ENCODE peak calls at places on chromosomes 11 and 22, in four cellular contexts. One of them, this sample, is unnamed.

GRCh38 chr11:14374922-14375630 is 16.1 kb upstream of the RRAS2 start:
- DNase-seq in IMR-90: no peak
- DNase-seq in mesendoderm: peak; percentile 71
- DNase-seq in H1: no peak
- DNase-seq in this sample: peak; percentile 55

GRCh38 chr22:28783786-28784671 is 11.5 kb downstream of the CCDC117 start:
- DNase-seq in IMR-90: peak; percentile 52
- DNase-seq in mesendoderm: no peak
- DNase-seq in H1: no peak
- DNase-seq in this sample: no peak

GRCh38 chr11:44778200-44779100 is 51.7 kb downstream of the TSPAN18 start:
- DNase-seq in IMR-90: no peak
- DNase-seq in mesendoderm: peak; percentile 51
- DNase-seq in H1: no peak
- DNase-seq in this sample: peak; percentile 22

GRCh38 chr22:48178536-48178935 is 1416.1 kb downstream of the TBC1D22A start:
- DNase-seq in IMR-90: no peak
- DNase-seq in mesendoderm: no peak
- DNase-seq in H1: no peak
- DNase-seq in this sample: peak; percentile 12

GRCh38 chr11:128467610-128468041 is 119.7 kb downstream of the ETS1 start:
- DNase-seq in IMR-90: peak; percentile 100
- DNase-seq in mesendoderm: peak; percentile 86
- DNase-seq in H1: peak; percentile 15
- DNase-seq in this sample: no peak

GRCh38 chr11:111960916-111961315 is 23.8 kb downstream of the DIXDC1 start:
- DNase-seq in IMR-90: no peak
- DNase-seq in mesendoderm: peak; percentile 37
- DNase-seq in H1: no peak
- DNase-seq in this sample: peak; percentile 84

GRCh38 chr11:10490398-10491232 is 35.6 kb downstream of the AMPD3 start:
- DNase-seq in IMR-90: peak; percentile 99
- DNase-seq in mesendoderm: peak; percentile 65
- DNase-seq in H1: no peak
- DNase-seq in this sample: peak; percentile 27

GRCh38 chr11:128707671-128708070 is 13.8 kb downstream of the FLI1 start:
- DNase-seq in IMR-90: peak; percentile 76
- DNase-seq in mesendoderm: no peak
- DNase-seq in H1: no peak
- DNase-seq in this sample: no peak

GRCh38 chr11:5611627-5612026 is 13.2 kb upstream of the TRIM34 start:
- DNase-seq in IMR-90: no peak
- DNase-seq in mesendoderm: peak; percentile 44
- DNase-seq in H1: no peak
- DNase-seq in this sample: no peak

GRCh38 chr22:19760652-19761002 is at the start of gene TBX1:
- DNase-seq in IMR-90: no peak
- DNase-seq in mesendoderm: no peak
- DNase-seq in H1: no peak
- DNase-seq in this sample: no peak

GRCh38 chr22:19762315-19763140 is 1.9 kb downstream of the TBX1 start:
- DNase-seq in IMR-90: no peak
- DNase-seq in mesendoderm: no peak
- DNase-seq in H1: no peak
- DNase-seq in this sample: no peak

GRCh38 chr22:19761022-19761499 is 483 bp downstream of the TBX1 start:
- DNase-seq in IMR-90: no peak
- DNase-seq in mesendoderm: no peak
- DNase-seq in H1: no peak
- DNase-seq in this sample: peak; percentile 32

GRCh38 chr22:19759994-19760651 is 455 bp upstream of the TBX1 start:
- DNase-seq in IMR-90: no peak
- DNase-seq in mesendoderm: no peak
- DNase-seq in H1: no peak
- DNase-seq in this sample: no peak

DNA sequence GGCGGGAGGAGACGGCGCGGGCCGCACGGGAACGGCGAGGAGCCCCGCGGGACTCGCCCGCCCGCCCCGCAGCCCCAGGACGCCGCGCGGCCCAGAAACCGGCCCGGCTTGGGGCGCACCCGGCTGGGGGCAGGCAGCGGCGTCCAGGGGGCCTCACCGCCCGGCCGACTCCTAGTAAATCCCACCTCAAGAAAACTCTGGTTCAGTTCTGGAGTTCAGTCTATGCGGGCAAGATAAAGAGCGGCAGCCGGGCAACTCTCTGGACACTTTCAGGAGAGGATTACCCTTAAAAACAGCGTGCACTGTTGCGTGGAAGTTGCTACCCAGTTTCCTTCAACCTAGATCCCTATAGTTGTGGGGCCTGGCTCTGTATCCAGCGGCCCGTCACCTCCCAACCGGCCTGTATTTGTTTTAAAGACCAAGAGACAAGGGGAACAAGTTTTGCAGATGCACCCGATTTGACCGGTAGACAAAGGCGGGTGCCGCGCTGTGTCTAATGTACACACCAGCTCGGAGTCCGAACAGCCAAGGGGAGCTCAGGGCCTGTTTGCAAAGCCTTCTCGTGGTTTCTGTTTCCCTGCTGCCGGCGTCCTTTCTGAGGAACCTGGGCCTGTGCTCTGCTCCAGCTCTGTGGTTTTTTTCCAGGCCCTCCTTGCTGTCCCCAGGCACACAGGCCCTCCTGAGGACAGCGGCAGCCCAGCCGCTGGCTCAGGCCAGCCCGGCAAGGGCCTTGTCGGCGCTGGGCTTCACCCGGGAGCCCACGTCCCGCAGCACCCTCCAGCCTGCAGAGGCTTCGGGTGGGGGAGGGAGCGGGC is 1.1 kb downstream of the TBX1 start:
- DNase-seq in IMR-90: no peak
- DNase-seq in mesendoderm: peak; percentile 65
- DNase-seq in H1: no peak
- DNase-seq in this sample: no peak
- H3K9ac ChIP-seq in IMR-90: no peak overlapping the region
- H3K9ac ChIP-seq in mesendoderm: no peak overlapping the region
- H3K9ac ChIP-seq in H1: no peak overlapping the region
- H3K9ac ChIP-seq in this sample: no peak overlapping the region

GRCh38 chr11:22349446-22349845 is 11.3 kb downstream of the SLC17A6 start:
- DNase-seq in IMR-90: no peak
- DNase-seq in mesendoderm: no peak
- DNase-seq in H1: no peak
- DNase-seq in this sample: no peak
- H4K5ac ChIP-seq in IMR-90: no peak overlapping the region
- H4K5ac ChIP-seq in mesendoderm: no peak overlapping the region
- H4K5ac ChIP-seq in H1: no peak overlapping the region
- H4K5ac ChIP-seq in this sample: no peak overlapping the region

GRCh38 chr22:40533712-40534378 is 102.7 kb downstream of the MRTFA start:
- DNase-seq in IMR-90: peak; percentile 74
- DNase-seq in mesendoderm: peak; percentile 79
- DNase-seq in H1: no peak
- DNase-seq in this sample: no peak
- H3K9ac ChIP-seq in IMR-90: peak overlapping the region; percentile 6
- H3K9ac ChIP-seq in mesendoderm: peak overlapping the region; percentile 31
- H3K9ac ChIP-seq in H1: no peak overlapping the region
- H3K9ac ChIP-seq in this sample: no peak overlapping the region

GRCh38 chr22:19005905-19006304 is 69.8 kb upstream of the PRODH start:
- DNase-seq in IMR-90: no peak
- DNase-seq in mesendoderm: no peak
- DNase-seq in H1: no peak
- DNase-seq in this sample: no peak
- H4K5ac ChIP-seq in IMR-90: no peak overlapping the region
- H4K5ac ChIP-seq in mesendoderm: no peak overlapping the region
- H4K5ac ChIP-seq in H1: no peak overlapping the region
- H4K5ac ChIP-seq in this sample: no peak overlapping the region

GRCh38 chr22:41479671-41480396 is 10.9 kb downstream of the ACO2 start:
- DNase-seq in IMR-90: peak; percentile 73
- DNase-seq in mesendoderm: peak; percentile 70
- DNase-seq in H1: peak; percentile 21
- DNase-seq in this sample: peak; percentile 47

GRCh38 chr22:41478891-41479521 is 10.1 kb downstream of the ACO2 start:
- DNase-seq in IMR-90: peak; percentile 59
- DNase-seq in mesendoderm: no peak
- DNase-seq in H1: no peak
- DNase-seq in this sample: no peak

GRCh38 chr22:41481925-41482318 is 13.0 kb downstream of the ACO2 start:
- DNase-seq in IMR-90: no peak
- DNase-seq in mesendoderm: no peak
- DNase-seq in H1: peak; percentile 44
- DNase-seq in this sample: peak; percentile 55

GRCh38 chr22:41481131-41481830 is 12.4 kb downstream of the ACO2 start:
- DNase-seq in IMR-90: peak; percentile 54
- DNase-seq in mesendoderm: peak; percentile 23
- DNase-seq in H1: no peak
- DNase-seq in this sample: no peak

DNA sequence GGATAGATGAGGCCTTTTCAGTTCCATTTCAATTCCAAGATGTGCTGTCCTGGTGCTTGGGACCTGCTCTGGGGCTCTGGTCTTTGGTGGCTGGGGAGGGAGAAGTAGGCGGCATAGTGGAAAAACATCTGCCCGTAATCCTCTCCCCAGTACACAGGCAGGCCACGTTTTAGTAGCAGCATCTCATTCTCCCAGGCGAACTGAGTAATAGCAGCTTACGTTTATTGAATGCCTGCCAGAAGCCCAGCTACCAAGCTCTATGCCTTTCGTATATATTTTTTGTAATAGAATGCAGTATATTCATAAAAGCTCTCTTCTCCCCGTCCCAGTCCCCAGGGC is 11.4 kb downstream of the ACO2 start:
- DNase-seq in IMR-90: peak; percentile 92
- DNase-seq in mesendoderm: no peak
- DNase-seq in H1: no peak
- DNase-seq in this sample: no peak
- H3K9ac ChIP-seq in IMR-90: no peak overlapping the region
- H3K9ac ChIP-seq in mesendoderm: no peak overlapping the region
- H3K9ac ChIP-seq in H1: no peak overlapping the region
- H3K9ac ChIP-seq in this sample: no peak overlapping the region

GRCh38 chr11:59614277-59615131 is 1.1 kb downstream of the OSBP start:
- DNase-seq in IMR-90: no peak
- DNase-seq in mesendoderm: peak; percentile 13
- DNase-seq in H1: no peak
- DNase-seq in this sample: no peak
- H4K5ac ChIP-seq in IMR-90: no peak overlapping the region
- H4K5ac ChIP-seq in mesendoderm: no peak overlapping the region
- H4K5ac ChIP-seq in H1: no peak overlapping the region
- H4K5ac ChIP-seq in this sample: no peak overlapping the region

GRCh38 chr11:43694477-43694876 is 13.9 kb downstream of the HSD17B12 start:
- DNase-seq in IMR-90: no peak
- DNase-seq in mesendoderm: no peak
- DNase-seq in H1: no peak
- DNase-seq in this sample: no peak

GRCh38 chr11:43693731-43694130 is 13.2 kb downstream of the HSD17B12 start:
- DNase-seq in IMR-90: no peak
- DNase-seq in mesendoderm: no peak
- DNase-seq in H1: no peak
- DNase-seq in this sample: no peak

GRCh38 chr11:43699879-43700278 is 19.3 kb downstream of the HSD17B12 start:
- DNase-seq in IMR-90: no peak
- DNase-seq in mesendoderm: no peak
- DNase-seq in H1: no peak
- DNase-seq in this sample: no peak

GRCh38 chr11:43693069-43693468 is 12.5 kb downstream of the HSD17B12 start:
- DNase-seq in IMR-90: no peak
- DNase-seq in mesendoderm: no peak
- DNase-seq in H1: no peak
- DNase-seq in this sample: no peak

GRCh38 chr11:43697679-43698078 is 17.1 kb downstream of the HSD17B12 start:
- DNase-seq in IMR-90: peak; percentile 64
- DNase-seq in mesendoderm: no peak
- DNase-seq in H1: no peak
- DNase-seq in this sample: no peak
- H3K9ac ChIP-seq in IMR-90: no peak overlapping the region
- H3K9ac ChIP-seq in mesendoderm: no peak overlapping the region
- H3K9ac ChIP-seq in H1: no peak overlapping the region
- H3K9ac ChIP-seq in this sample: no peak overlapping the region

GRCh38 chr11:110467556-110467955 is 37.8 kb downstream of the FDX1 start:
- DNase-seq in IMR-90: no peak
- DNase-seq in mesendoderm: peak; percentile 38
- DNase-seq in H1: no peak
- DNase-seq in this sample: no peak
- H4K5ac ChIP-seq in IMR-90: no peak overlapping the region
- H4K5ac ChIP-seq in mesendoderm: no peak overlapping the region
- H4K5ac ChIP-seq in H1: no peak overlapping the region
- H4K5ac ChIP-seq in this sample: no peak overlapping the region

This sample was measured in H9.